ENCODE peak calls at places on chromosomes 6 and 20, in five cellular contexts. J is H1, T is SK-N-MC, O is GM23338, X is GM12892. V is an unnamed sample.

GRCh38 chr6:143457563-143458359 is 7.2 kb downstream of the PEX3 start:
- DNase-seq in O (no peak), J (no peak), T (no peak), X (no peak), V (no peak)

GRCh38 chr6:26268659-26269402 is 96.2 kb upstream of the BTN3A2 start:
- DNase-seq in O (peak), J (peak), T (no peak), X (no peak), V (no peak)

GRCh38 chr20:33824852-33825251 is 13.7 kb downstream of the CHMP4B start:
- DNase-seq in X (no peak), O (no peak), T (no peak), J (no peak), V (no peak)

GRCh38 chr20:62754122-62754990 is 41.9 kb upstream of the MRGBP start:
- DNase-seq in J (no peak), O (no peak), T (no peak), X (no peak), V (no peak)

GRCh38 chr6:86192123-86192522 is 549.4 kb upstream of the SYNCRIP start:
- DNase-seq in O (peak), T (peak), X (no peak), J (no peak), V (no peak)

GRCh38 chr20:62216636-62217566 is 3.2 kb downstream of the HRH3 start:
- DNase-seq in O (no peak), X (no peak), T (no peak), J (no peak), V (no peak)

GRCh38 chr20:46558511-46558959 is 8.1 kb upstream of the OCSTAMP start:
- DNase-seq in X (no peak), O (no peak), T (no peak), J (no peak), V (no peak)

GRCh38 chr6:123415844-123416468 is 220.8 kb downstream of the TRDN start:
- DNase-seq in T (peak), O (peak), J (peak), X (no peak), V (peak)

GRCh38 chr6:39281312-39281980 is 32.8 kb downstream of the KCNK17 start:
- DNase-seq in T (no peak), J (no peak), X (no peak), O (no peak), V (no peak)

GRCh38 chr6:39280247-39280731 is 33.9 kb downstream of the KCNK17 start:
- DNase-seq in O (no peak), X (no peak), T (no peak), J (no peak), V (no peak)

GRCh38 chr6:39274903-39275302 is 39.3 kb downstream of the KCNK17 start:
- DNase-seq in T (no peak), X (no peak), O (no peak), J (no peak), V (no peak)

GRCh38 chr6:39276379-39276995 is 37.7 kb downstream of the KCNK17 start:
- DNase-seq in O (no peak), T (no peak), X (no peak), J (no peak), V (no peak)

DNA sequence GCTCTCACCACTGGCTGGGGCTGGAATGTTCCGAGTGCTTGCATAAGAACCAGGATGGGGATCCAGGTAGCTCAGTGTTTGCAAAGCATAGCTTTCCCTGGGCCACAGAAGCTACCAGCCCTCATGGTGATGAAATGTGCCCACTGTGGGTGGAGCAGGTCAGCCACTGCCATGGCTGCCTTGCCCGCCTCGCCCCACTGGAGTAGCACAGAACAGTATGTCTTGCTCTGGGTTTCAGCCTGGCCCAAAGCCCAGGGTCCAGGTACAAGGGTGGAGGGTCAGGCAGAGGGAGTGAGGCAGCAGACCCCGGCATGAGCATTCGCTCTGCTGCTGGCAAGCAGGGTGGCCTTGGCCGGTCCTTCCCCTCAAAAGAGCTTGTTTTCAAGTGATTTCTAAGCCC is 34.7 kb downstream of the KCNK17 start:
- DNase-seq in J (no peak), T (no peak), O (no peak), X (no peak), V (no peak)
- TF ChIP-seq POLR2AphosphoS5 in J (no peak), T (no peak), O (no peak), X (no peak), V (no peak)

GRCh38 chr6:41625442-41625841 is 12.8 kb upstream of the MDFI start:
- DNase-seq in X (no peak), O (no peak), T (no peak), J (no peak), V (no peak)
- TF ChIP-seq POLR2AphosphoS5 in X (no peak), O (no peak), T (no peak), J (no peak), V (no peak)

GRCh38 chr6:30935018-30935417 is 3.0 kb upstream of the SFTA2 start:
- DNase-seq in J (no peak), X (no peak), O (no peak), T (no peak), V (no peak)
- TF ChIP-seq POLR2AphosphoS5 in J (no peak), X (no peak), O (no peak), T (no peak), V (no peak)

GRCh38 chr6:20932284-20932683 is 398.0 kb downstream of the CDKAL1 start:
- DNase-seq in X (no peak), T (no peak), J (no peak), O (peak), V (no peak)
- TF ChIP-seq POLR2AphosphoS5 in X (no peak), T (no peak), J (no peak), O (no peak), V (no peak)

GRCh38 chr6:15366879-15367278 is 121.0 kb downstream of the JARID2 start:
- DNase-seq in T (no peak), O (no peak), J (no peak), X (no peak), V (no peak)
- TF ChIP-seq POLR2AphosphoS5 in T (no peak), O (no peak), J (no peak), X (no peak), V (no peak)